ENCODE peak calls at places on chromosomes 1 and 21, in ten cellular contexts. One of them, this sample, is unnamed.

GRCh38 chr1:69836961-69837636 is 269.4 kb downstream of the LRRC7 start:
- DNase-seq in tibial nerve: no peak
- DNase-seq in heart right ventricle: no peak
- DNase-seq in mucosa of descending colon: no peak
- DNase-seq in WERI-Rb-1: no peak
- DNase-seq in cardiac fibroblast: peak
- DNase-seq in mammary epithelial cell: no peak
- DNase-seq in fibroblast of lung: peak
- DNase-seq in tibial artery: no peak
- DNase-seq in PC-9: no peak
- DNase-seq in this sample: no peak

GRCh38 chr1:186605762-186606350 is 74.4 kb downstream of the PTGS2 start:
- DNase-seq in tibial nerve: no peak
- DNase-seq in heart right ventricle: no peak
- DNase-seq in mucosa of descending colon: peak
- DNase-seq in WERI-Rb-1: peak
- DNase-seq in cardiac fibroblast: peak
- DNase-seq in mammary epithelial cell: peak
- DNase-seq in fibroblast of lung: peak
- DNase-seq in tibial artery: peak
- DNase-seq in PC-9: no peak
- DNase-seq in this sample: peak

GRCh38 chr1:109256085-109256484 is 6.7 kb downstream of the CELSR2 start:
- DNase-seq in tibial nerve: no peak
- DNase-seq in heart right ventricle: no peak
- DNase-seq in mucosa of descending colon: no peak
- DNase-seq in WERI-Rb-1: no peak
- DNase-seq in cardiac fibroblast: no peak
- DNase-seq in mammary epithelial cell: no peak
- DNase-seq in fibroblast of lung: no peak
- DNase-seq in tibial artery: no peak
- DNase-seq in PC-9: no peak
- DNase-seq in this sample: no peak

GRCh38 chr1:26164036-26164927 is 4.5 kb downstream of the C1orf232 start:
- DNase-seq in tibial nerve: no peak
- DNase-seq in heart right ventricle: peak
- DNase-seq in mucosa of descending colon: peak
- DNase-seq in WERI-Rb-1: peak
- DNase-seq in cardiac fibroblast: no peak
- DNase-seq in mammary epithelial cell: no peak
- DNase-seq in fibroblast of lung: no peak
- DNase-seq in tibial artery: no peak
- DNase-seq in PC-9: no peak
- DNase-seq in this sample: no peak

GRCh38 chr1:42258218-42258617 is 76.8 kb downstream of the FOXJ3 start:
- DNase-seq in tibial nerve: no peak
- DNase-seq in heart right ventricle: no peak
- DNase-seq in mucosa of descending colon: no peak
- DNase-seq in WERI-Rb-1: no peak
- DNase-seq in cardiac fibroblast: peak
- DNase-seq in mammary epithelial cell: no peak
- DNase-seq in fibroblast of lung: peak
- DNase-seq in tibial artery: no peak
- DNase-seq in PC-9: no peak
- DNase-seq in this sample: no peak

GRCh38 chr1:9453375-9454093 is 85.7 kb upstream of the SLC25A33 start:
- DNase-seq in tibial nerve: no peak
- DNase-seq in heart right ventricle: no peak
- DNase-seq in mucosa of descending colon: no peak
- DNase-seq in WERI-Rb-1: peak
- DNase-seq in cardiac fibroblast: no peak
- DNase-seq in mammary epithelial cell: no peak
- DNase-seq in fibroblast of lung: no peak
- DNase-seq in tibial artery: no peak
- DNase-seq in PC-9: no peak
- DNase-seq in this sample: no peak

GRCh38 chr21:34774750-34775149 is 106.0 kb downstream of the CLIC6 start:
- DNase-seq in tibial nerve: no peak
- DNase-seq in heart right ventricle: no peak
- DNase-seq in mucosa of descending colon: no peak
- DNase-seq in WERI-Rb-1: no peak
- DNase-seq in cardiac fibroblast: no peak
- DNase-seq in mammary epithelial cell: no peak
- DNase-seq in fibroblast of lung: no peak
- DNase-seq in tibial artery: no peak
- DNase-seq in PC-9: no peak
- DNase-seq in this sample: no peak

GRCh38 chr1:38898653-38899230 is 17.4 kb upstream of the GJA9 start:
- DNase-seq in tibial nerve: no peak
- DNase-seq in heart right ventricle: no peak
- DNase-seq in mucosa of descending colon: no peak
- DNase-seq in WERI-Rb-1: no peak
- DNase-seq in cardiac fibroblast: peak
- DNase-seq in mammary epithelial cell: peak
- DNase-seq in fibroblast of lung: peak
- DNase-seq in tibial artery: no peak
- DNase-seq in PC-9: no peak
- DNase-seq in this sample: no peak

DNA sequence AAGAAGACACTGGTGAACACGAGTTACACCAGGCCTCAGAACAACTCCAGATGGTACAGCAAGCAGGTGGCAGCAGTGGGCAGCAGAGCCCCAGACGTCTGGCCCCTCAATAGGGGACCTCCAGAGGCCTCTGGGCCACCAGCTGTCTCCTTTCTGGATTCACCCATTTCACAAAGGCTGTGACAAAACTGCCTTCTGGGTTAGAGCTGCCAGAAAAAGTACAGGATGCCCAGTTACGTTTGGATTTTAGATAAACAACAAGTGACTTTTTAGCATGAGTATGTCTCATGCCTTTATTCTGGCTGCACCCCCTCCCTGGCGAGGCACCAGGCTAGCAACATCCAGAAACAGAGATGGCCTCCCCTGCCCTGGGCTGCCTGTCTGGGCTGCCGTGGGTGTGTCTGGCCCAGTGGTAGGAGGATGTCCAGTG is 30.1 kb downstream of the ITPKB start:
- DNase-seq in tibial nerve: no peak
- DNase-seq in heart right ventricle: no peak
- DNase-seq in mucosa of descending colon: no peak
- DNase-seq in WERI-Rb-1: peak
- DNase-seq in cardiac fibroblast: no peak
- DNase-seq in mammary epithelial cell: no peak
- DNase-seq in fibroblast of lung: no peak
- DNase-seq in tibial artery: no peak
- DNase-seq in PC-9: no peak
- DNase-seq in this sample: no peak
- TF ChIP-seq CTCF in tibial nerve: no peak
- TF ChIP-seq CTCF in heart right ventricle: no peak
- TF ChIP-seq CTCF in mucosa of descending colon: no peak
- TF ChIP-seq CTCF in WERI-Rb-1: no peak
- TF ChIP-seq CTCF in cardiac fibroblast: no peak
- TF ChIP-seq CTCF in mammary epithelial cell: no peak
- TF ChIP-seq CTCF in fibroblast of lung: no peak
- TF ChIP-seq CTCF in tibial artery: no peak
- TF ChIP-seq CTCF in PC-9: no peak
- TF ChIP-seq CTCF in this sample: no peak

DNA sequence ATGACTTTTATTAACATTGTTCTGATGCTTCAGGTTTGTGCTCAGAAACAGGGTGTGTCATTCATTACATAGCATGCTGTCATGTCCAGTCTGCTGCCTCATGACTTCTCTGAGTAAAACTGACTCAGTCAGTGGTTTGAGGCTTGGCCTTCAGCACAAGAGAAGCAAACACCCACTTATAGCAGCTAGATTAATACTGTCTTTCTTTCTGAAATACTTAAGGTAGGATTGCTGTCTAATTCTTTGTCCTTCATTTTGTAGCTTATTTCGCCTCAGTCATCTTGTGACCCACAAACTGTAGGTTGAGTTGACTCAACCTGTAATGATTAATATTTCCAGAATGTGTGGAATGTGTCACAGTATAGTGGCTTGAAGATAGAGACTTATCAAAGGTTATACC is 32.9 kb downstream of the RASAL2 start:
- DNase-seq in tibial nerve: no peak
- DNase-seq in heart right ventricle: no peak
- DNase-seq in mucosa of descending colon: peak
- DNase-seq in WERI-Rb-1: no peak
- DNase-seq in cardiac fibroblast: peak
- DNase-seq in mammary epithelial cell: peak
- DNase-seq in fibroblast of lung: peak
- DNase-seq in tibial artery: no peak
- DNase-seq in PC-9: peak
- DNase-seq in this sample: no peak
- H3K4me3 ChIP-seq in tibial nerve: no peak
- H3K4me3 ChIP-seq in heart right ventricle: no peak
- H3K4me3 ChIP-seq in mucosa of descending colon: no peak
- H3K4me3 ChIP-seq in WERI-Rb-1: no peak
- H3K4me3 ChIP-seq in cardiac fibroblast: peak
- H3K4me3 ChIP-seq in mammary epithelial cell: no peak
- H3K4me3 ChIP-seq in fibroblast of lung: no peak
- H3K4me3 ChIP-seq in tibial artery: no peak
- H3K4me3 ChIP-seq in PC-9: peak
- H3K4me3 ChIP-seq in this sample: no peak

GRCh38 chr1:78565393-78565792 is 54.9 kb upstream of the IFI44L start:
- DNase-seq in tibial nerve: no peak
- DNase-seq in heart right ventricle: no peak
- DNase-seq in mucosa of descending colon: no peak
- DNase-seq in WERI-Rb-1: no peak
- DNase-seq in cardiac fibroblast: no peak
- DNase-seq in mammary epithelial cell: no peak
- DNase-seq in fibroblast of lung: no peak
- DNase-seq in tibial artery: no peak
- DNase-seq in PC-9: no peak
- DNase-seq in this sample: no peak

GRCh38 chr1:78560811-78561210 is 59.4 kb upstream of the IFI44L start:
- DNase-seq in tibial nerve: no peak
- DNase-seq in heart right ventricle: no peak
- DNase-seq in mucosa of descending colon: no peak
- DNase-seq in WERI-Rb-1: no peak
- DNase-seq in cardiac fibroblast: peak
- DNase-seq in mammary epithelial cell: no peak
- DNase-seq in fibroblast of lung: no peak
- DNase-seq in tibial artery: no peak
- DNase-seq in PC-9: no peak
- DNase-seq in this sample: no peak

GRCh38 chr1:78559680-78560079 is 60.6 kb upstream of the IFI44L start:
- DNase-seq in tibial nerve: no peak
- DNase-seq in heart right ventricle: no peak
- DNase-seq in mucosa of descending colon: no peak
- DNase-seq in WERI-Rb-1: no peak
- DNase-seq in cardiac fibroblast: no peak
- DNase-seq in mammary epithelial cell: no peak
- DNase-seq in fibroblast of lung: no peak
- DNase-seq in tibial artery: no peak
- DNase-seq in PC-9: no peak
- DNase-seq in this sample: no peak

DNA sequence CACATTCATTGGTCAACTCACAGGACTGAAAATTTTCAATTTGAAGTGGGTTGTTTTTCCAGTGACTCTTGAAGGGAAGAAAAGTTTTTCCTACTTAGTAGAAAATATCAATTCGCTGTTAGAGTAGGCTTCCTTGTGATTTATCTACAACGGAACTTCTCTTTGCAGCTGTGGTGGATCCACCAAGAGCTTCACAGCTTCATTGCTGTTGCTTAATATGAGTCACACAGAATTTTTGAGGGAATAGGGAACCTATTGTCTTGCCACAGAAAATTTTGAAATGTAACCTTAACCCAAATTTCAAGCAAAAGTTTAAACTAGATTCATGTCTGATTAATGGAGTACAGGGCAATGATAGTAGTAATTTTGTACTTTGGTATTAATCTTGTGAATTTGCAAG is 58.4 kb upstream of the IFI44L start:
- DNase-seq in tibial nerve: no peak
- DNase-seq in heart right ventricle: no peak
- DNase-seq in mucosa of descending colon: no peak
- DNase-seq in WERI-Rb-1: no peak
- DNase-seq in cardiac fibroblast: peak
- DNase-seq in mammary epithelial cell: no peak
- DNase-seq in fibroblast of lung: peak
- DNase-seq in tibial artery: no peak
- DNase-seq in PC-9: no peak
- DNase-seq in this sample: no peak
- TF ChIP-seq CTCF in tibial nerve: no peak
- TF ChIP-seq CTCF in heart right ventricle: no peak
- TF ChIP-seq CTCF in mucosa of descending colon: no peak
- TF ChIP-seq CTCF in WERI-Rb-1: no peak
- TF ChIP-seq CTCF in cardiac fibroblast: no peak
- TF ChIP-seq CTCF in mammary epithelial cell: no peak
- TF ChIP-seq CTCF in fibroblast of lung: no peak
- TF ChIP-seq CTCF in tibial artery: no peak
- TF ChIP-seq CTCF in PC-9: no peak
- TF ChIP-seq CTCF in this sample: no peak

GRCh38 chr21:44494956-44495355 is 39.6 kb downstream of the LRRC3 start:
- DNase-seq in tibial nerve: no peak
- DNase-seq in heart right ventricle: no peak
- DNase-seq in mucosa of descending colon: no peak
- DNase-seq in WERI-Rb-1: no peak
- DNase-seq in cardiac fibroblast: no peak
- DNase-seq in mammary epithelial cell: no peak
- DNase-seq in fibroblast of lung: no peak
- DNase-seq in tibial artery: no peak
- DNase-seq in PC-9: no peak
- DNase-seq in this sample: no peak

GRCh38 chr21:44494418-44494817 is 39.1 kb downstream of the LRRC3 start:
- DNase-seq in tibial nerve: no peak
- DNase-seq in heart right ventricle: no peak
- DNase-seq in mucosa of descending colon: no peak
- DNase-seq in WERI-Rb-1: no peak
- DNase-seq in cardiac fibroblast: no peak
- DNase-seq in mammary epithelial cell: no peak
- DNase-seq in fibroblast of lung: no peak
- DNase-seq in tibial artery: no peak
- DNase-seq in PC-9: no peak
- DNase-seq in this sample: no peak

GRCh38 chr21:44490405-44490804 is 35.1 kb downstream of the LRRC3 start:
- DNase-seq in tibial nerve: no peak
- DNase-seq in heart right ventricle: no peak
- DNase-seq in mucosa of descending colon: no peak
- DNase-seq in WERI-Rb-1: no peak
- DNase-seq in cardiac fibroblast: no peak
- DNase-seq in mammary epithelial cell: no peak
- DNase-seq in fibroblast of lung: no peak
- DNase-seq in tibial artery: no peak
- DNase-seq in PC-9: no peak
- DNase-seq in this sample: no peak

GRCh38 chr21:44490816-44491215 is 35.5 kb downstream of the LRRC3 start:
- DNase-seq in tibial nerve: no peak
- DNase-seq in heart right ventricle: no peak
- DNase-seq in mucosa of descending colon: no peak
- DNase-seq in WERI-Rb-1: no peak
- DNase-seq in cardiac fibroblast: no peak
- DNase-seq in mammary epithelial cell: no peak
- DNase-seq in fibroblast of lung: no peak
- DNase-seq in tibial artery: no peak
- DNase-seq in PC-9: no peak
- DNase-seq in this sample: no peak

DNA sequence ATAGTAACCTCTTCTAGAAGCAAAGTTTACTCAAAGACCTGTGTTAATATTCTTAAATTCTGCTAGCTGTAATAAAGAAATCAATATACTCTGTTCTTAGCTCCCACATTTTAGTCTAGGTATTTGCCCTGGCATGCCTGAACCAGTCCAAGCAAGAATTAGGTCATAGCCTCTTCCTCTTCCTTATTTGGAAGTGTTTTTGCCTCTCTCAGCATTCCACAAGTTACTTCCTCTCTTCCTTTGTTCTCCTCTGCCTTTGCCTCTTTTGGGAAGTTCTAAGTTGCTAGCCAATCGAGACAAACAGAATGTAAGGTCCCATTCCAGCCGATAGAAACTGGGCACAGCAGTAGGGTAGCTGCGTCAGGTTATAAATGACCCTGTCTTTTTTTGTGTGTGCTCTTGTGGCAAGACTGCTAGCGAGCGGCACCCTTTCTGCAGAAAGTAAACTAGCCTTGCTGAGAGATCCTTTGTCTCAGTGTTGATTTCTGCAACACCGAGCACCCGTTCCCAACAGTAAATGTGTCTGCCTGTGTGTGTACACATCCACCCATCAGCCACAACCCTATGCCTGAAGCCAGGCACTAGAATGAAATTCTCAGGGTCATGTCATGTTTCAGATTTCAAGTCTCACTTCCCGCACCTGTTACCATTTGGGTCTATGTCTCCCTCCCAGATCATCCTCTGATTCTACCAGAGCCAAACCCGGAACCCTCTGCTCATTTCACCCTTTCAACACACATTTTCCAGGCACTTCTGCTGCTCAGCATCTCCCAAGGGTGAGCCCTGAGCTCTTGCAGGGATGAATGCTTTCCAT is 37.5 kb downstream of the LRRC3 start:
- DNase-seq in tibial nerve: no peak
- DNase-seq in heart right ventricle: no peak
- DNase-seq in mucosa of descending colon: no peak
- DNase-seq in WERI-Rb-1: no peak
- DNase-seq in cardiac fibroblast: peak
- DNase-seq in mammary epithelial cell: peak
- DNase-seq in fibroblast of lung: no peak
- DNase-seq in tibial artery: no peak
- DNase-seq in PC-9: no peak
- DNase-seq in this sample: no peak
- H3K4me3 ChIP-seq in tibial nerve: no peak
- H3K4me3 ChIP-seq in heart right ventricle: no peak
- H3K4me3 ChIP-seq in mucosa of descending colon: no peak
- H3K4me3 ChIP-seq in WERI-Rb-1: no peak
- H3K4me3 ChIP-seq in cardiac fibroblast: no peak
- H3K4me3 ChIP-seq in mammary epithelial cell: no peak
- H3K4me3 ChIP-seq in fibroblast of lung: no peak
- H3K4me3 ChIP-seq in tibial artery: no peak
- H3K4me3 ChIP-seq in PC-9: no peak
- H3K4me3 ChIP-seq in this sample: no peak